ENCODE peak calls at places on chromosomes 4 and X, in four cellular contexts. V, G, H and O are unnamed samples.

GRCh38 chr4:152363086-152363485 is 172.8 kb downstream of the FBXW7 start:
- DNase-seq in V (no peak), G (no peak), H (no peak), O (no peak)

GRCh38 chr4:26321326-26322276 is 787 bp downstream of the RBPJ start:
- DNase-seq in V (no peak), G (no peak), H (no peak), O (no peak)

GRCh38 chr4:107299646-107300045 is 263.5 kb upstream of the DKK2 start:
- DNase-seq in V (no peak), G (no peak), H (no peak), O (no peak)

GRCh38 chr4:5888222-5888701 is 4.6 kb downstream of the CRMP1 start:
- DNase-seq in V (no peak), G (no peak), H (peak), O (no peak)

GRCh38 chr4:39320381-39321115 is 45.6 kb downstream of the RFC1 start:
- DNase-seq in V (no peak), G (no peak), H (no peak), O (no peak)

GRCh38 chr4:1318488-1319213 is 28.4 kb upstream of the UVSSA start:
- DNase-seq in V (no peak), G (no peak), H (peak), O (no peak)

GRCh38 chrX:55624403-55624802 is 1.2 kb downstream of the FOXR2 start:
- DNase-seq in V (no peak), G (no peak), H (no peak), O (no peak)

GRCh38 chrX:135931644-135932487 is 38.4 kb downstream of the SAGE1 start:
- DNase-seq in V (peak), G (no peak), H (peak), O (no peak)

GRCh38 chr4:56048621-56049427 is 100.1 kb downstream of the CEP135 start:
- DNase-seq in V (peak), G (peak), H (peak), O (peak)

GRCh38 chrX:68432648-68433047 is 647 bp downstream of the OPHN1 start:
- DNase-seq in V (no peak), G (no peak), H (peak), O (no peak)

GRCh38 chr4:8441499-8442091 is 1.0 kb downstream of the TRMT44 start:
- DNase-seq in V (no peak), G (no peak), H (no peak), O (no peak)

DNA sequence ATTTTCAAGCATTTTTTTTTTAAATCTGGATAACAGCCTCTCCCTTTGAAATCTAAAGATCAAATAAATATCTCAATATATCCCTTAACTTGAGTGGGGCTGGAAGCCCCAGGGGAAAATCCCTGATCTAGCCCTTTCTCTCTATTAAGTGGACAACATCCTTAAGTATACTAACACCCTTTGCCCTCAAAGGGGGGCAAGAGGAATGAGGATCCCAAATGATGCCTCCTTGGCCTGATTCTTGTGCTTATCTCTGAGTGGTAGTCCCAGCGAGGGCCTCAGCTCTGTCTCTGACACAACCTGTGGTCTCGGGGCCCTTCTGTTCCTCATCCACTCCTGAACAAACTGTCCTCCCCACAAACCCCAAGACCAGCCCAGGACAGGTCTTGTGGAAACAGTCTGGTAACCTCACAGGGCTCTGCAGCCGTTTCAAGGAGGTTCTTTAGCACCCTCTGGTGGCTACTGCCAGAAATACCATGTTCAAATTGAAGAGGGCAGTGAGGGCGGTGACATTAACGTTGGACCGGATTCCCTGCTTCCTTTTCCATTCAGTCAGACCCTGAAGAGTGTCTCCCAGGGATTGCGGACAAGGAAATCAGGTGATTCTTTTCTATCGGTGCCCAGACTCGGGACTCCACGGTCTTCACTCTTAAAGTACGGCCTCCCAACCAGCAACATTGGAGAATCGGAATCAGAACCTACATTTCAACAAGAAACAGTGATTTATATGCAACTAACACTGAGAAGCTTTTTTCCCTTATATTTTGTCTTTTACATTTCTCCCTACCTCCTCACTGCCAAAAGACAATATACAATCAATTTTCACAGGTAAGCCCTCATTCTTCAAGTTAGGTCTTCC is 13.0 kb downstream of the CXCL13 start:
- DNase-seq in V (peak), G (peak), H (peak), O (no peak)
- TF ChIP-seq SPI1 in V (no peak), G (no peak), H (no peak), O (no peak)

GRCh38 chr4:119656986-119657635 is 28.5 kb upstream of the PDE5A start:
- DNase-seq in V (no peak), G (no peak), H (no peak), O (no peak)
- TF ChIP-seq SPI1 in V (no peak), G (no peak), H (no peak), O (no peak)

DNA sequence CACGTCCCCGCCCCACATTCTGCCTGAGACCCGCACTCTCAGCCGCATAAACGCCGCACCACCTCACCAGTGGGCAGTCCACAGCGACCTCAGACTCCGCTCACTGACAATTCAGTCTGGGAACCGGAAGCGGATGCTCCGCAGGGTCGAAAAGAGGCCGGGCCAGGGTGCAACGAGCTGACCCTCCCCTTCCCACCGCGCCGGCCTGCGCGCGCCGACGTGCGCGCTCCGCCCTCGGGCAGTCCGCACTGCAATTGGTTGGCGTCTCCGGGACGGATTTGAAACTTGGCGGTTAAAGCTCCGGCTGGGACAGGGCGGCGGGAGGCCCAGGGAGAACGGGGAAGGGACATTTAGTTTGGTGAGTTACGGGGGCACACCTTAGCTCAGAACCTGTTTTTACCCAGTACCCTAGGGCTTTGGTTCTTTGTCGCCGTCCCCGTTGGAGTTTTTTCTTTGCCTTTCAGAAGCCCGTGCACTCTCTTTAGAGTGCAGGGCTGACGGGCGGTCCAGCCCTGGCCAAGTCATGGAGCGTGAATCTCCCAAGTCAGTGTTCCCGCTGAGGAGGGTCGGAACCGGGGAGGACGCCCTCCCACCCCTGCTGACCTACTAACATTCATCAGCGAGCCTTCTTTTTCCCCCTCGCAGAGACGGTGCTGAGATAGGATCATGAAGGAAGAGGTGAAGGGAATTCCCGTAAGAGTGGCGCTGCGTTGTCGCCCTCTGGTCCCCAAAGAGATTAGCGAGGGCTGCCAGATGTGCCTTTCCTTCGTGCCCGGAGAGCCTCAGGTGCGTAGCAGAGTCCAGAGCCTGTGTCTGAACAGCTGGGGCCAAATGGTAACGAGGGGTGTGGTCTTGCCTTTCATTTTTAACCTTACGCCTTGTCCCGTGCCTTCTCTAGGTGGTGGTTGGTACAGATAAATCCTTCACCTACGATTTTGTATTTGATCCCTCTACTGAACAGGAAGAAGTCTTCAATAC is at the start of the genes KIF4A and PDZD11:
- DNase-seq in V (peak), G (peak), H (peak), O (peak)
- TF ChIP-seq SPI1 in V (no peak), G (no peak), H (no peak), O (no peak)

GRCh38 chr4:80233390-80233789 is 33.1 kb upstream of the FGF5 start:
- DNase-seq in V (no peak), G (no peak), H (no peak), O (no peak)

GRCh38 chr4:80239480-80239879 is 27.0 kb upstream of the FGF5 start:
- DNase-seq in V (no peak), G (no peak), H (no peak), O (no peak)

GRCh38 chr4:80232707-80233370 is 33.6 kb upstream of the FGF5 start:
- DNase-seq in V (no peak), G (no peak), H (no peak), O (no peak)

GRCh38 chr4:80237992-80238391 is 28.5 kb upstream of the FGF5 start:
- DNase-seq in V (no peak), G (no peak), H (no peak), O (no peak)

DNA sequence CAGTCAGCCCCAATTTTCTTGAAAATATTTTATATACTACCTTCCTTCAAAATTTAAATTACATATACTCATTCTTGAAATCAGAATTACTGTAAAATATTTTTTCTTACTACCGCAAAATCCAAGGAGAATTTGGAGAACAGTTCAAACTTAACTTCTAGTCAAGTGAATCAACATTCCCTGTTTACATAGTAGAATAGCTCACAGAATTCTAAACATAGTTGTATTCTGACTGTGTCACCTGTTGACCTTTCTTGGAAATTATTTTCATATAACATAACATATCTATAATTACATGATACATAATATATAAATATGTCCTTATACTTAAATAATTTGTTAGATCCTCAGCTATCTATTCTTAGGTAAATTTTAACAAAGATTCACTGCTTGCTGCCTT is 31.0 kb upstream of the FGF5 start:
- DNase-seq in V (no peak), G (no peak), H (no peak), O (no peak)
- TF ChIP-seq SPI1 in V (no peak), G (no peak), H (no peak), O (no peak)

GRCh38 chr4:184955636-184956035 is 62.7 kb upstream of the HELT start:
- DNase-seq in V (peak), G (no peak), H (no peak), O (peak)
- TF ChIP-seq SPI1 in V (no peak), G (no peak), H (no peak), O (no peak)

GRCh38 chrX:149877157-149877556 is 3.8 kb upstream of the MAGEA8 start:
- DNase-seq in V (no peak), G (no peak), H (no peak), O (no peak)

GRCh38 chrX:149871940-149872339 is 9.0 kb upstream of the MAGEA8 start:
- DNase-seq in V (peak), G (no peak), H (peak), O (peak)

GRCh38 chrX:149881081-149881711 is at the start of gene MAGEA8:
- DNase-seq in V (no peak), G (no peak), H (peak), O (no peak)

GRCh38 chrX:149877636-149878035 is 3.3 kb upstream of the MAGEA8 start:
- DNase-seq in V (no peak), G (no peak), H (no peak), O (no peak)
- TF ChIP-seq SPI1 in V (no peak), G (no peak), H (no peak), O (no peak)

GRCh38 chr4:150348079-150348478 is 233.9 kb upstream of the MAB21L2 start:
- DNase-seq in V (no peak), G (peak), H (no peak), O (no peak)
- TF ChIP-seq SPI1 in V (no peak), G (no peak), H (no peak), O (no peak)

GRCh38 chr4:6955261-6955911 is 45.8 kb downstream of the TBC1D14 start:
- DNase-seq in V (no peak), G (no peak), H (no peak), O (no peak)

GRCh38 chr4:6956087-6956433 is 46.4 kb downstream of the TBC1D14 start:
- DNase-seq in V (no peak), G (no peak), H (no peak), O (no peak)

GRCh38 chr4:6956434-6957147 is 47.0 kb downstream of the TBC1D14 start:
- DNase-seq in V (no peak), G (no peak), H (no peak), O (no peak)

GRCh38 chr4:6951880-6952381 is 42.3 kb downstream of the TBC1D14 start:
- DNase-seq in V (no peak), G (no peak), H (peak), O (no peak)

GRCh38 chr4:6953751-6954380 is 44.2 kb downstream of the TBC1D14 start:
- DNase-seq in V (no peak), G (no peak), H (peak), O (no peak)
- TF ChIP-seq SPI1 in V (no peak), G (no peak), H (no peak), O (no peak)

DNA sequence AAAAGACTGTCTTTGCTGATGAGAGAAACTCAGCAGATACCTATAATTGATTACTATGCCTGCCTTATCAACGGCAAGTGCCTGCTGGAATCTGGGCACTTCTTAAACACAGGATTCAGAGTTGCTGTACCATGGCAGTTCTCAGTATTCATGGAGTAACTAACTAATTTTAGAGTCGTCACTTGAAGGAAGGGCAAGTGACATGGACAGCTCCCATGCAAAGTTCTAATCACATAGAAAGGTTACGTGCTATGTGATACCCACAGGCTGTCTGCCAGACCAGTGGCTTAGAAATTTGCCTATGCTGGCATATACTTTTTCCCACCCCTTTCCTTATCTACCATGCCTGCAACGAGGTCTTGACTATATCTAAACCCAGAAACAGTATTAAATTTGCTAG is 931.1 kb upstream of the TENM3 start:
- DNase-seq in V (no peak), G (no peak), H (no peak), O (no peak)
- TF ChIP-seq SPI1 in V (no peak), G (no peak), H (no peak), O (no peak)

DNA sequence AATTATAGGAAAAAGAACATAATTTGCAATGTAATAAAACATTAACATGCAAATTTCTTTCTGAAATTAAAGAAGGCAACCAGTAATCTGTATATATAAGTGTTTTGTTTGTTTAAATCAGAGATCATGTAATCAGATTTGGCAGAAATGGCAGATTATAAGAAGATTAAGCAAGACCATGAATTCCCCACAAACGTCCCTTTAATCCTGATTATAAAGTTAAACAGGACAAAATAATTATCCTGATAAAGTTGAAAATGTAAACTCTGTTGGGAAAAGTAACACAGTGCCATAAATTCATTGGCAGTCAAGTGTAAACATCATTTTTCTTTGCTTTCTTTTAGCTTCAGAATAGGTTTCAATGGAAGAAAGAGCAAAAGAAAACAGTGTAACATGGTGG is 256.4 kb downstream of the KCNIP4 start:
- DNase-seq in V (no peak), G (no peak), H (no peak), O (no peak)
- TF ChIP-seq SPI1 in V (no peak), G (no peak), H (no peak), O (no peak)